ENCODE peak calls at places on chromosomes 6 and 20, in five cellular contexts. P is BE2C, B is IMR-90, H is hepatocyte, S is neural progenitor cell. C is an unnamed sample. For H3K4me1, the result is how much of the 10 kb centered on the place peaks cover.

GRCh38 chr6:143337201-143337949 is 113.1 kb downstream of the ADAT2 start:
- DNase-seq in H (peak), P (peak), S (peak), B (peak), C (peak)

GRCh38 chr20:40637176-40637575 is 51.9 kb downstream of the MAFB start:
- DNase-seq in B (no peak), H (no peak), P (no peak), S (no peak), C (no peak)

GRCh38 chr6:142935553-142936517 is 9.1 kb downstream of the HIVEP2 start:
- DNase-seq in P (no peak), B (no peak), S (no peak), H (no peak), C (no peak)

GRCh38 chr20:40931348-40932044 is 97.1 kb upstream of the TOP1 start:
- DNase-seq in P (no peak), H (no peak), B (no peak), S (no peak), C (no peak)

GRCh38 chr6:157512081-157512682 is 131.2 kb downstream of the ZDHHC14 start:
- DNase-seq in B (no peak), P (no peak), S (no peak), H (no peak), C (no peak)

GRCh38 chr20:50163570-50164317 is 10.2 kb upstream of the PEDS1 start:
- DNase-seq in S (no peak), P (no peak), B (peak), H (no peak), C (no peak)

GRCh38 chr20:31666258-31667042 is 28.7 kb downstream of the COX4I2 start:
- DNase-seq in S (peak), P (no peak), B (no peak), H (no peak), C (no peak)

GRCh38 chr6:39980839-39981580 is 46.7 kb upstream of the MOCS1 start:
- DNase-seq in H (peak), B (peak), P (peak), S (peak), C (no peak)

GRCh38 chr6:116221931-116222330 is 31.9 kb downstream of the TSPYL4 start:
- DNase-seq in P (no peak), H (no peak), B (peak), S (no peak), C (no peak)

GRCh38 chr6:16799279-16800193 is 38.3 kb upstream of the ATXN1 start:
- DNase-seq in S (no peak), H (no peak), B (peak), P (no peak), C (no peak)

GRCh38 chr6:6713660-6714446 is 125.3 kb downstream of the LY86 start:
- DNase-seq in H (no peak), B (peak), S (no peak), P (no peak), C (no peak)

GRCh38 chr20:62333820-62334595 is 31.2 kb downstream of the ADRM1 start:
- DNase-seq in P (no peak), H (no peak), S (no peak), B (no peak), C (no peak)

GRCh38 chr20:9332783-9333482 is 181.5 kb upstream of the LAMP5 start:
- DNase-seq in H (no peak), S (no peak), B (no peak), P (peak), C (no peak)

GRCh38 chr6:98203170-98203806 is 631.1 kb upstream of the POU3F2 start:
- DNase-seq in P (no peak), S (peak), B (peak), H (peak), C (no peak)

GRCh38 chr6:167731216-167731615 is 95.5 kb upstream of the AFDN start:
- DNase-seq in P (no peak), B (no peak), H (no peak), S (no peak), C (no peak)

GRCh38 chr6:27168586-27169443 is 78.7 kb upstream of the PRSS16 start:
- DNase-seq in S (no peak), H (no peak), B (peak), P (no peak), C (no peak)

GRCh38 chr6:35691027-35691824 is 2.5 kb upstream of the FKBP5 start:
- DNase-seq in S (no peak), B (peak), P (no peak), H (peak), C (peak)

GRCh38 chr6:144849920-144850319 is 564.8 kb downstream of the UTRN start:
- DNase-seq in B (no peak), P (no peak), S (no peak), H (no peak), C (no peak)

GRCh38 chr20:33947709-33948295 is 45.9 kb upstream of the RALY start:
- DNase-seq in B (peak), H (peak), S (peak), P (peak), C (no peak)

GRCh38 chr6:14882394-14883073 is 363.3 kb upstream of the JARID2 start:
- DNase-seq in H (no peak), B (peak), S (no peak), P (no peak), C (no peak)

GRCh38 chr6:153084393-153084792 is 46.7 kb downstream of the RGS17 start:
- DNase-seq in H (no peak), P (no peak), B (peak), S (no peak), C (no peak)

GRCh38 chr6:134532694-134533624 is 215.0 kb upstream of the SGK1 start:
- DNase-seq in S (no peak), P (no peak), H (no peak), B (no peak), C (peak)

GRCh38 chr6:14984454-14984853 is 261.4 kb upstream of the JARID2 start:
- DNase-seq in P (peak), B (peak), S (no peak), H (peak), C (no peak)

GRCh38 chr6:132147530-132148011 is 196.4 kb upstream of the CCN2 start:
- DNase-seq in B (peak), H (no peak), P (no peak), S (no peak), C (no peak)

GRCh38 chr20:39195495-39196129 is 233.5 kb downstream of the DHX35 start:
- DNase-seq in B (no peak), S (peak), P (peak), H (peak), C (no peak)

GRCh38 chr6:159312204-159312603 is 143.0 kb downstream of the FNDC1 start:
- DNase-seq in B (no peak), P (no peak), H (no peak), S (no peak), C (no peak)

GRCh38 chr20:44714102-44714700 is 968 bp upstream of the CCN5 start:
- DNase-seq in B (no peak), P (no peak), S (no peak), H (no peak), C (peak)

GRCh38 chr6:88380083-88380482 is 213.9 kb upstream of the CNR1 start:
- DNase-seq in S (no peak), P (no peak), H (no peak), B (peak), C (peak)

GRCh38 chr20:36737183-36737499 is 8.7 kb downstream of the NDRG3 start:
- DNase-seq in P (no peak), H (no peak), B (no peak), S (no peak), C (no peak)

GRCh38 chr6:34148864-34149810 is 3.2 kb upstream of the GRM4 start:
- DNase-seq in H (no peak), B (no peak), P (no peak), S (peak), C (no peak)

GRCh38 chr6:168060521-168060931 is 18.5 kb downstream of the FRMD1 start:
- DNase-seq in B (peak), H (peak), P (peak), S (peak), C (peak)

GRCh38 chr20:62337558-62338293 is 29.4 kb downstream of the LAMA5 start:
- DNase-seq in P (no peak), H (no peak), B (no peak), S (no peak), C (no peak)

GRCh38 chr6:82144852-82145332 is 102.7 kb downstream of the IBTK start:
- DNase-seq in B (peak), H (peak), S (peak), P (peak), C (peak)

GRCh38 chr6:135128268-135128914 is 52.7 kb upstream of the MYB start:
- DNase-seq in P (no peak), S (no peak), B (no peak), H (no peak), C (no peak)

GRCh38 chr20:44437497-44437896 is 38.2 kb upstream of the TTPAL start:
- DNase-seq in S (no peak), P (no peak), B (no peak), H (no peak), C (no peak)

GRCh38 chr6:116424001-116424400 is 37.2 kb upstream of the CALHM6 start:
- DNase-seq in B (peak), S (no peak), H (no peak), P (no peak), C (no peak)

GRCh38 chr20:61760321-61761112 is 305.2 kb downstream of the TAF4 start:
- DNase-seq in P (no peak), S (no peak), H (no peak), B (no peak), C (no peak)

GRCh38 chr6:8085053-8085511 is 17.3 kb downstream of the EEF1E1 start:
- DNase-seq in S (no peak), P (no peak), B (peak), H (peak), C (peak)

GRCh38 chr6:8086755-8087306 is 15.5 kb downstream of the EEF1E1 start:
- DNase-seq in S (no peak), B (no peak), H (no peak), P (no peak), C (no peak)

GRCh38 chr6:8082954-8083858 is 19.0 kb upstream of the BLOC1S5 start:
- DNase-seq in P (no peak), S (no peak), H (peak), B (peak), C (no peak)

GRCh38 chr6:8082572-8082953 is 18.4 kb upstream of the BLOC1S5 start:
- DNase-seq in P (no peak), B (no peak), H (no peak), S (no peak), C (no peak)

GRCh38 chr6:8084586-8084985 is 17.8 kb downstream of the EEF1E1 start:
- DNase-seq in P (no peak), S (no peak), H (no peak), B (no peak), C (no peak)
- H3K4me1 ChIP-seq in P (under half), S (under half), H (under half), B (under half), C (under half)

DNA sequence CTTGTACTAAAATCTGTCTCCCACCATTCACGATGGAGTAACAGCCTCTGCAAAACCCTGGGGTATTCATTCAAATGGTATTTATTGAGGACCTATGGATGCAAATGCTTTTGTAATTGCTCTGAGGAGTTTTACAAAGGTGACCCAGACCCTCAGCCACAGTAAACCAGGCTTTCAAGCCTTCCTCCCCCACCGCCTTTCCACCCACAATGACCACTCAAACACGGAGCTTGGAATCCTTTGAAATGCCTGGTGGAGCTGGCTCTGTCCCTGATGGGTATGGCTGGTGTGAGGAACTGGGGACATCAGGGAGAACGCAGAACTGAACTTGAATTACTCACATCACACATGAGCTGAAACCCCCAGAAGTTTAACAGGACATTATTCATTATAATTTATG is 246.4 kb downstream of the CDH26 start:
- DNase-seq in H (no peak), B (no peak), S (no peak), P (no peak), C (no peak)
- H3K4me1 ChIP-seq in H (under half), B (under half), S (under half), P (under half), C (under half)

GRCh38 chr6:11613336-11613735 is 75.8 kb downstream of the TMEM170B start:
- DNase-seq in B (peak), S (no peak), H (no peak), P (no peak), C (no peak)
- H3K4me1 ChIP-seq in B (under half), S (under half), H (under half), P (under half), C (under half)

GRCh38 chr20:46642944-46643343 is 8.3 kb downstream of the SLC13A3 start:
- DNase-seq in P (no peak), S (no peak), H (no peak), B (no peak), C (no peak)
- H3K4me1 ChIP-seq in P (under half), S (under half), H (under half), B (under half), C (under half)

GRCh38 chr6:149751239-149751638 is 1.7 kb downstream of the PCMT1 start:
- DNase-seq in B (no peak), S (no peak), P (no peak), H (no peak), C (no peak)
- H3K4me1 ChIP-seq in B (under half), S (under half), P (under half), H (under half), C (under half)

DNA sequence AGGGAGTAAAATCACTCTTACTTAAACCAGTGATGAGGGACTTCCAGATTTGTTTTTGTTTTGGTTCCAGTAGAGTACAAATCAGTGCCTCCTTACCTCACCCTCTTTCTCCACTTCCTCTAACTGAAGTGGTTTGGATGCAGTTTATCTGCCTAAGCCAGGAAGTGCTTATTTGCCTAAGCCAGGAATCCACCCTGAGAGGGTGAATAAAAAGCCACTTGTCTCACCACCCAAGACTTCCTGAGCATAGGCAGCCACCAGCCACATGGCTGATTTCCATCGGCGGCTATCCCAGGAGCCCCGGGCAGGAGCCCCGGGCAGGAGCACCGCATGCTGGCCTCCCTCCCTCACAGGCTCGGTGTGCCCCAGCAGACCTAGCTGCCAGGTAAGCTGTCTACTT is 12.0 kb downstream of the LRP11 start:
- DNase-seq in P (no peak), S (no peak), H (no peak), B (peak), C (no peak)
- H3K4me1 ChIP-seq in P (under half), S (under half), H (under half), B (under half), C (under half)

DNA sequence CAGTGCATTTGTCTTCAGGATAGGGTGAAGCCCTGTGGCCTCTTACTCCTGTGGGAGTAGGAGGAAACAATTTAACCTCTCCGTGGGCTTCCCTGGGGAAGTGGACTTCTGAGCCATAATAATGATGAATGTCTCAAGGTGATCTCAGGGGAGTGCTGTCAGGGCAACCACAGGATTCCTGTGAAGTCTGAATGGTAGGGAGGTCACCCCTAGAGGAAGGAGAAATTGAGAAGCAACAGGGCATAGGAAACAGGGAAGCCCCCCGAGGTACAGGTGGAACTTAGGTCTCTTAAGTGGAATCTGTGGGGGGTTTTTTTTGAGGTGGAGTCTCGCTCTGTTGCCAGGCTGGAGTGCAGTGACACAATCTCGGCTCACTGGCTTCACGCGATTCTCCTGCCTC is 26.9 kb downstream of the STK35 start:
- DNase-seq in B (no peak), H (no peak), P (no peak), S (no peak), C (no peak)
- H3K4me1 ChIP-seq in B (under half), H (under half), P (under half), S (under half), C (under half)

GRCh38 chr6:112225691-112226090 is 28.7 kb downstream of the LAMA4 start:
- DNase-seq in P (no peak), S (no peak), H (no peak), B (peak), C (no peak)

GRCh38 chr6:112221561-112221960 is 32.8 kb downstream of the LAMA4 start:
- DNase-seq in H (no peak), S (no peak), P (no peak), B (no peak), C (no peak)

GRCh38 chr6:112223070-112223861 is 31.1 kb downstream of the LAMA4 start:
- DNase-seq in B (peak), S (no peak), H (peak), P (no peak), C (no peak)

GRCh38 chr6:112224088-112224487 is 30.3 kb downstream of the LAMA4 start:
- DNase-seq in S (no peak), B (no peak), P (no peak), H (no peak), C (no peak)

DNA sequence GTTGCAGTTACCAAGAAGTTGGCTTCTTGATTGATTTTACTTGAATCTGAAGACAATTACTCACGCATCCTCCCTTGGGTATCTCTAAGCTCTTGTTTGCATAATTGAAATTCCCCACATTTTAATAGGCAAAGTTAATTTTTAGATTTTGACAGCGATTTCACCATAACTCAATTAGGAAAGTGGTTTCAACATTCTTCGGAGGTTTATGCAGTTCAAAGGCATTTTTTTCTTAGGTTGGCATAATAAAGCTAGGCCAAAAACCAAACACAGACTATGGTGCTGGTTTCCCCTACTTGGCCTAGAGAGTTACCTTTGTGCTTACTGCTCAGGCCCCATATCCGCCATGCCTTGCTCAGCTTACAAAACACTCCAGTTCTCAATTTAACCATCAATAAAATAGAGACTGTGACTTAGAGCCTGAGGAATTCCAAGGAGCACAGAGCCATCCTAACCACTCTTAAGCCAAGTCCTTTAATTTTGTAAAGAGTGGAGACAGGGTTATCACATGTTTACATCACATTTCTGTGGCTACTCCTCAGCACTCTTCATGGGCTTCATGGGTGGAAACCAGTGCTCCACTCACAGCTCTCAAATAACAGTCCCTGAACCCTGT is 32.1 kb downstream of the LAMA4 start:
- DNase-seq in P (no peak), S (no peak), H (no peak), B (peak), C (no peak)
- H3K4me1 ChIP-seq in P (under half), S (under half), H (under half), B (under half), C (under half)

C was measured in ovary.